ENCODE peak calls at places on chromosome 16, in five cellular contexts. C is left ventricle myocardium inferior; L is CD4-positive, alpha-beta memory T cell; A is left lung; E is cardiac muscle cell. J is an unnamed sample.

GRCh38 chr16:50067290-50067853 is 1.6 kb downstream of the HEATR3 start:
- DNase-seq in C (no peak), L (peak), A (no peak), E (peak), J (no peak)

GRCh38 chr16:48334325-48334724 is 50.9 kb downstream of the SIAH1 start:
- DNase-seq in C (no peak), L (no peak), A (no peak), E (no peak), J (no peak)

GRCh38 chr16:86673090-86673955 is 95.0 kb downstream of the FOXL1 start:
- DNase-seq in C (no peak), L (no peak), A (no peak), E (no peak), J (no peak)

GRCh38 chr16:83134638-83135037 is 507.9 kb downstream of the CDH13 start:
- DNase-seq in C (no peak), L (no peak), A (no peak), E (no peak), J (no peak)

GRCh38 chr16:50279142-50279865 is 13.0 kb downstream of the ADCY7 start:
- DNase-seq in C (peak), L (no peak), A (peak), E (peak), J (peak)

GRCh38 chr16:49194499-49195260 is 87.0 kb downstream of the CBLN1 start:
- DNase-seq in C (peak), L (no peak), A (no peak), E (no peak), J (no peak)

GRCh38 chr16:65229191-65229662 is 107.4 kb upstream of the CDH11 start:
- DNase-seq in C (no peak), L (no peak), A (no peak), E (peak), J (no peak)

GRCh38 chr16:58652741-58653140 is 23.1 kb upstream of the CNOT1 start:
- DNase-seq in C (no peak), L (no peak), A (no peak), E (peak), J (no peak)

GRCh38 chr16:69924777-69925191 is 26.4 kb upstream of the CLEC18A start:
- DNase-seq in C (peak), L (no peak), A (no peak), E (peak), J (no peak)

GRCh38 chr16:84391151-84391873 is 23.0 kb downstream of the ATP2C2 start:
- DNase-seq in C (no peak), L (no peak), A (no peak), E (peak), J (no peak)

GRCh38 chr16:22970191-22970845 is 156.4 kb downstream of the HS3ST2 start:
- DNase-seq in C (no peak), L (no peak), A (no peak), E (no peak), J (no peak)

GRCh38 chr16:49889725-49890397 is 33.9 kb upstream of the ZNF423 start:
- DNase-seq in C (no peak), L (no peak), A (no peak), E (peak), J (no peak)

GRCh38 chr16:81466351-81466960 is 21.8 kb downstream of the CMIP start:
- DNase-seq in C (peak), L (no peak), A (no peak), E (peak), J (no peak)

GRCh38 chr16:83952587-83952939 is 477 bp upstream of the OSGIN1 start:
- DNase-seq in C (no peak), L (no peak), A (peak), E (no peak), J (no peak)

GRCh38 chr16:54424043-54424451 is 137.5 kb upstream of the IRX3 start:
- DNase-seq in C (no peak), L (no peak), A (no peak), E (no peak), J (no peak)

GRCh38 chr16:86928517-86929148 is 350.3 kb downstream of the FOXL1 start:
- DNase-seq in C (no peak), L (no peak), A (no peak), E (peak), J (no peak)

GRCh38 chr16:78441298-78441697 is 341.8 kb downstream of the WWOX start:
- DNase-seq in C (no peak), L (no peak), A (no peak), E (no peak), J (no peak)

GRCh38 chr16:85602831-85603755 is 10.0 kb upstream of the GSE1 start:
- DNase-seq in C (no peak), L (no peak), A (no peak), E (no peak), J (peak)

GRCh38 chr16:88853336-88853941 is 3.3 kb downstream of the GALNS start:
- DNase-seq in C (no peak), L (no peak), A (no peak), E (no peak), J (no peak)

GRCh38 chr16:87850009-87851006 is 19.0 kb downstream of the SLC7A5 start:
- DNase-seq in C (peak), L (peak), A (peak), E (peak), J (peak)

GRCh38 chr16:17145029-17145428 is 325.7 kb downstream of the XYLT1 start:
- DNase-seq in C (no peak), L (no peak), A (no peak), E (no peak), J (no peak)

GRCh38 chr16:4264546-4264945 is 8.3 kb downstream of the TFAP4 start:
- DNase-seq in C (no peak), L (no peak), A (no peak), E (peak), J (no peak)
- H3K4me3 ChIP-seq in C (no peak), L (no peak), A (no peak), E (no peak), J (no peak)

GRCh38 chr16:28210264-28210663 is 1.5 kb downstream of the XPO6 start:
- DNase-seq in C (no peak), L (no peak), A (no peak), E (no peak), J (no peak)
- H3K4me3 ChIP-seq in C (peak), L (peak), A (peak), E (no peak), J (peak)

DNA sequence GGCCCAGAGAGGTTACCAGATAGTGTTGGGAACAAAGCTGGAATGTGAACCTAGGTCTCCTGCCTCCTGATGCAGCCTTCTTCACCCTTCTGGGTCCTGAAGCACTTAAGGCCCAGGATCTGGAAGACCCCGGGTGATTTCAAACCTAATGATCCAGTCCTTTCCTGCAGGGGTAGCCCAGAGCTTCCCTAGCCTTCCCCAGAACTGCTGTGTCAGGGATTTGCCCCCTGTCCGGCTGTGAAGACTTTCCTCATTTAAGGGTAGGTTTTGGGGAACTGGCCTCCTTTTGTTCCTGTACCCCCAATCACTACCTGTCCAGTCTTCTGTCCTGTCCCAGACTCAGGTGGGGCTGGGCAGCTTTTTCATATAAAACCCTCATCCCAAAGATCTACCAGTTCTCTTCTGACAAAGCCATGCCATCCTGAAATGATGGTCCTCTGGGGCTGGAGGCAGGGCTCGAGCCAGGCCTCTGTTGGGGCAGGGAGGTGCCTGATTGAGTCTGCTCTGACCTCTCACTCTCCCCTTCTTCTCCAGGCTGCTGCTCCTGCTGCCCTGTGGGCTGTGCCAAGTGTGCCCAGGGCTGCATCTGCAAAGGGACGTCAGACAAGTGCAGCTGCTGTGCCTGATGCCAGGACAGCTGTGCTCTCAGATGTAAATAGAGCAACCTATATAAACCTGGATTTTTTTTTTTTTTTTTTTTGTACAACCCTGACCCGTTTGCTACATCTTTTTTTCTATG is 1.3 kb downstream of the MT1X start:
- DNase-seq in C (no peak), L (no peak), A (no peak), E (no peak), J (no peak)
- H3K4me3 ChIP-seq in C (peak), L (peak), A (peak), E (no peak), J (no peak)

GRCh38 chr16:77431131-77431670 is 3.6 kb downstream of the ADAMTS18 start:
- DNase-seq in C (no peak), L (no peak), A (no peak), E (peak), J (no peak)
- H3K4me3 ChIP-seq in C (no peak), L (no peak), A (no peak), E (no peak), J (no peak)

DNA sequence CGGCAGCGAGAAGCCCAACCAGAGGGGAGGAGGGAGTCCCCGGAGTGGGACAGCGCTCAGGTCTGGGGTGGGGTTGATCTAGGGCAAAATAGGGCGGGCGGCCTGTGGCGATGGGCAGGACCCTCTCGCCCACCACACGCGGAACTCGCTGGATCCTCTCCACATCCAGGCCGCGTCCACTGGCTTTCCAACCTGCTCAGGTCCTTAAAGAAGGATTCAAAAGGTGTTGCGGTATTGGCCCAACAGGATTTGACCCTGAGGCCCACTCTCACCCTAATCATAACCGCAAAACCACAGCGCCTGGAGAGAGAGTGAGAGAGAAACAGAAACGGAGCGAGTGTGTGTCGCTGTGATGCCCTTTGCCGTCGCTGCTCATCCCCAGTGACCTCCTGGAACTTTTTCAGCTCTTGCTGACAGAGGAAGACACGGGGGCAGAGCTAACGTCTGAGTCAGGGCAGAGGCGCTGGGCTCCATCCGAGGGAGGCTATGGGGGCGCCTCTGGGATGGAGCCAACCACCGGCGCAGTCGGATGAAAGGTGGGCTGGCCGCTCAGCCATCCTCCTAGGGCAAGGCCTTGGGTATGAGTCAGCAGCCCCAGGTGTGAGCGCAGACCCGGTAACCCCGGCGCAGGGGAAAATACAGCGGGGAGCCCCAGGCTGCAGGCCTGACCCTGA is 16.7 kb upstream of the OR1F1 start:
- DNase-seq in C (no peak), L (peak), A (no peak), E (no peak), J (no peak)
- H3K4me3 ChIP-seq in C (peak), L (peak), A (no peak), E (no peak), J (peak)

GRCh38 chr16:52546291-52546941 is 527 bp downstream of the TOX3 start:
- DNase-seq in C (no peak), L (no peak), A (peak), E (no peak), J (no peak)

GRCh38 chr16:52543654-52544053 is 3.3 kb downstream of the TOX3 start:
- DNase-seq in C (no peak), L (no peak), A (no peak), E (no peak), J (no peak)

GRCh38 chr16:52547001-52547833 is at the start of gene TOX3:
- DNase-seq in C (no peak), L (no peak), A (peak), E (no peak), J (no peak)

GRCh38 chr16:52545157-52545543 is 1.8 kb downstream of the TOX3 start:
- DNase-seq in C (no peak), L (no peak), A (no peak), E (no peak), J (no peak)

DNA sequence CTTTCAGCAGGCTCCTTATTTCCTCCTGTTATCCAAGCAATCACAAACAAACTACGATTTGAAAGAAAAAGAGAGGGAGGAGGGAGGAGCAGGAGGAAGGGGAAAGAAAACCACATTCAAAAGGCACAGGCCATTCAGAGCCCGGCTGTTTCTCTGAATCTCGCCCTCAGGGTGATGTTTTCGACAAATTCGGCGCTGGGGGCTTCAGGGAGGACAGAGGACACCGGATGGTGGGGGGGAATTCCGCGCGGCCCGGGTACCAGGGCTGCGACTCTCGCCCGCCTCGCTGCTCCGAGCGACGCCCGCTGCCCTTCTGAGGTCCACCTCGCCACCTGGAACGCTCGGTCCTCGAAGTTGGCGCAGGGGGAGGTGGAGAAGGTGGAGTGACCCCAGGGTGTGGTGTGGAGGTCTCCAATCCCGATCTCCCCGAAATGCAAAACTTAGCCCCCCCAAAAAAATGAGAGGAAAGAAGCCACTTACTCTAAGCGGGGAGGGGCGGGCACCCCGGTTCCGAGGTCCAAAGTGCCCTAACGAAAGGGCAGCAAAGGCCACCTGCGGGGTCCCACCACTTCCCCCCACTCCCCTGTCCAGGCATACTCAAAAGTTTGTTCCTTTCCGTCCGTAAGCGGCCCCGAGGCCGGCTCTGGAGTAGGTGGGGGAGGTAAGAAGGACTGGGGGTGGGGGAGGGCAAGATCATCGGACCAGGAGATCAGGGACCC is 1.2 kb downstream of the TOX3 start:
- DNase-seq in C (no peak), L (no peak), A (peak), E (no peak), J (no peak)
- H3K4me3 ChIP-seq in C (peak), L (no peak), A (peak), E (peak), J (no peak)

GRCh38 chr16:21626659-21627277 is 25.6 kb downstream of the IGSF6 start:
- DNase-seq in C (no peak), L (peak), A (no peak), E (peak), J (no peak)
- H3K4me3 ChIP-seq in C (no peak), L (no peak), A (no peak), E (no peak), J (no peak)